ENCODE peak calls at places on chromosome 2, in four cellular contexts. F is GM23338, M is HCT116, Z is upper lobe of left lung. K is an unnamed sample.

GRCh38 chr2:101828267-101829017 is 130.9 kb downstream of the MAP4K4 start:
- ATAC-seq in F (no peak), M (no peak), Z (peak; percentile 18), K (peak; percentile 45)

GRCh38 chr2:7053650-7054262 is 136.5 kb downstream of the RNF144A start:
- ATAC-seq in F (no peak), M (no peak), Z (no peak), K (no peak)

GRCh38 chr2:112168422-112169124 is 30.4 kb downstream of the FBLN7 start:
- ATAC-seq in F (no peak), M (no peak), Z (peak; percentile 56), K (no peak)

GRCh38 chr2:228140934-228141528 is 40.5 kb downstream of the SPHKAP start:
- ATAC-seq in F (no peak), M (no peak), Z (no peak), K (no peak)

GRCh38 chr2:235868224-235868623 is 300.0 kb downstream of the GBX2 start:
- ATAC-seq in F (no peak), M (no peak), Z (no peak), K (no peak)

GRCh38 chr2:38634684-38635083 is 31.2 kb upstream of the GALM start:
- ATAC-seq in F (no peak), M (no peak), Z (peak; percentile 61), K (no peak)

GRCh38 chr2:218006741-218007140 is 3.9 kb upstream of the TNS1 start:
- ATAC-seq in F (no peak), M (no peak), Z (no peak), K (no peak)

GRCh38 chr2:9249036-9249800 is 42.6 kb downstream of the ASAP2 start:
- ATAC-seq in F (no peak), M (no peak), Z (peak; percentile 38), K (no peak)

GRCh38 chr2:172908275-172908674 is 167.4 kb upstream of the MAP3K20 start:
- ATAC-seq in F (no peak), M (no peak), Z (no peak), K (no peak)

GRCh38 chr2:38626326-38627031 is 23.8 kb upstream of the HNRNPLL start:
- ATAC-seq in F (no peak), M (no peak), Z (no peak), K (no peak)

GRCh38 chr2:166088634-166089033 is 39.2 kb downstream of the SCN1A start:
- ATAC-seq in F (no peak), M (no peak), Z (no peak), K (no peak)

GRCh38 chr2:237724811-237725478 is 73.6 kb upstream of the RBM44 start:
- ATAC-seq in F (no peak), M (no peak), Z (no peak), K (no peak)

GRCh38 chr2:108993095-108993937 is 4.3 kb upstream of the EDAR start:
- ATAC-seq in F (no peak), M (no peak), Z (no peak), K (no peak)

GRCh38 chr2:219418570-219419189 is 503 bp downstream of the DES start:
- ATAC-seq in F (peak; percentile 64), M (no peak), Z (no peak), K (no peak)

GRCh38 chr2:60512641-60513040 is 40.8 kb downstream of the BCL11A start:
- ATAC-seq in F (no peak), M (no peak), Z (no peak), K (no peak)

GRCh38 chr2:28956415-28956826 is 24.7 kb upstream of the TOGARAM2 start:
- ATAC-seq in F (peak; percentile 82), M (peak; percentile 76), Z (peak; percentile 62), K (no peak)

GRCh38 chr2:149019768-149020167 is 18.7 kb upstream of the LYPD6B start:
- ATAC-seq in F (no peak), M (no peak), Z (no peak), K (no peak)

GRCh38 chr2:149018971-149019370 is 19.5 kb upstream of the LYPD6B start:
- ATAC-seq in F (no peak), M (no peak), Z (no peak), K (no peak)

GRCh38 chr2:149015926-149016563 is 22.5 kb upstream of the LYPD6B start:
- ATAC-seq in F (no peak), M (no peak), Z (no peak), K (peak; percentile 20)

GRCh38 chr2:149020432-149020851 is 18.1 kb upstream of the LYPD6B start:
- ATAC-seq in F (no peak), M (no peak), Z (no peak), K (no peak)

DNA sequence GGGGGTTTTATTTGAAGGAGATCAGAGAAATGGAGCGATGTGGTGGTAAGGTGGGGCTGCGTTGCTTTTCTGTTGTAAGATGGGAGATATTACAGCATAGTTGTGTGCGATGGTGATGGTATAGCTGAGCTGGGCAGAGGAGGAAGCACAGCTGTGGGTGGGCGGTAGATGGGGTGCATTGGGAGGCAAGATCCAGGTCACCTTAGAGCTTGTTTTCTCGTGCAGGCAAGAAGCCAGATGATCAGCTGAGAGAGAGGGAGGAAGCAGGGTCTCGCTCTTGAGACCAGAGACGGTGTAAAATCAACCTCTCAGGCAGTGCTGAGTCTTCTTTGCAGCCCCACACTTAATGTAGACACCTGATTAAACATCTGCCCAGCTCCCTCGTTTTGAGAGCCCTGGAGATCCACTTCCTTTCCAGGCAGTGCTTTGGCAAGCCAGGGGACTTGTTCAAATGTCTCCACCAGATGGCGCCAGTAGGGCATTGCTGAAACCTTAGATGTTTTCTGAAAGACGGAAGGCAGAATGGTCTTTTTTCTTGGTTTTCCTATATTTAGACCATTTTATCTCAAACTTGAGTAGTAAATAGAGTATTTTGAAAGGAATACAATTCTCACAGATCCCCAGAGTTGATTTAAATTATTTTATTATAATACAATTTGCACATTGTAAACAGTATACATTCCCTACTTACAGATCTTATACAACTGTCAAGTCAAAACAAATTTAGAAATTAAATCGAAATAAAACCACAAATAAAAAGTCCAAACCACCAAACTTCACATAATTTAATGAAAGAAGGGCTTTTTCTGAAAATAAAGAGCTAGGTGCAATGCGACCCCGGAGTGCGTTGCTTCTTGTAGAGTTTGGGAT is 21.1 kb upstream of the LYPD6B start:
- ATAC-seq in F (peak; percentile 88), M (peak; percentile 91), Z (peak; percentile 78), K (peak; percentile 64)
- H3K36me3 ChIP-seq in F (peaks cover 3% of the 10 kb centered on the region), M (no peaks in the 10 kb centered on the region), Z (no peaks in the 10 kb centered on the region), K (peaks cover 11% of the 10 kb centered on the region)

GRCh38 chr2:203637819-203638167 is 68.6 kb upstream of the CD28 start:
- ATAC-seq in F (peak; percentile 38), M (no peak), Z (no peak), K (no peak)

GRCh38 chr2:203631068-203631757 is 75.2 kb upstream of the CD28 start:
- ATAC-seq in F (no peak), M (no peak), Z (no peak), K (no peak)

GRCh38 chr2:203636896-203637818 is 69.3 kb upstream of the CD28 start:
- ATAC-seq in F (peak; percentile 45), M (no peak), Z (peak; percentile 63), K (peak; percentile 34)
- TF ChIP-seq POLR2AphosphoS5 in F (no peak), M (no peak), Z (peak; percentile 14), K (no peak)

GRCh38 chr2:189409136-189409535 is 32.1 kb upstream of the WDR75 start:
- ATAC-seq in F (no peak), M (no peak), Z (no peak), K (no peak)
- H3K4me1 ChIP-seq in F (peaks cover 10% of the 10 kb centered on the region), M (no peaks in the 10 kb centered on the region), Z (peaks cover 8% of the 10 kb centered on the region), K (peaks cover 60% of the 10 kb centered on the region)

GRCh38 chr2:88751770-88752169 is 60.3 kb downstream of the RPIA start:
- ATAC-seq in F (no peak), M (no peak), Z (no peak), K (no peak)

GRCh38 chr2:88748005-88748404 is 56.5 kb downstream of the RPIA start:
- ATAC-seq in F (no peak), M (no peak), Z (no peak), K (no peak)

GRCh38 chr2:88746929-88747490 is 55.5 kb downstream of the RPIA start:
- ATAC-seq in F (no peak), M (no peak), Z (no peak), K (no peak)
- H3K36me3 ChIP-seq in F (no peaks in the 10 kb centered on the region), M (peaks cover 3% of the 10 kb centered on the region), Z (peaks cover 7% of the 10 kb centered on the region), K (peaks cover 2% of the 10 kb centered on the region)

GRCh38 chr2:55111570-55112228 is 61.4 kb upstream of the RTN4 start:
- ATAC-seq in F (peak; percentile 67), M (peak; percentile 84), Z (peak; percentile 85), K (peak; percentile 87)
- TF ChIP-seq POLR2AphosphoS5 in F (no peak), M (peak; percentile 53), Z (peak; percentile 62), K (peak; percentile 75)

DNA sequence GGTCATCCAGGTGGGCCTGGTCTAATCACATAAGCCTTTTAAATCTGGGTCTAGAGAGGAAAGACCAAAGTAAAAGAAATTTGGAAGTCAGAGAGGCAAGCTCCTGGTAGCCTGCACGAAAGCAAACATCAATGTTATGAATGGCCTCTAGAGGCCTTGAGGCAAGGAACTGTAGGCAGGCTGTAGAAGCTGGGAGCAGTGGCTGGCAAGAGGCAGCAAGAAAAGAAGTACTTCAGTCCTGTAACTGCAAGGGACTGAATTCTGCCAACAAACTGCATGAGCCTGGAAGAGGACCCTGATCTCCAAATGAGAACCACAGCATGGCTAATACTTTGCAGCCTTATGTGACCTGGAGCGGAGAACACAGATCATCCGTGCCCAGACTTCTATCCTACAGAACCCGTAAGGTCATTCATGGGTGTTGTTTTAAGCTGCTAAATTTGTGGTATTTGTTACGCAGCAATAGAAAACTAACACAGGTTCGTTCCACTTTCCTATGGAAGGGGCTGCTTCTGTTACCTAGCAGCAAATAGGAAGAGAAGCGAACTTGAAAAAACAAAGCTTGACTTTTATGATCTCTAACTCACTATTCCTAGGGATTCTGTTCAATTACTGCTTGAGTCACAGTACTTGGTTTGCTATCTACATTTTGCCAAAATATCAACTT is 1.2 kb downstream of the IMMT start:
- ATAC-seq in F (no peak), M (no peak), Z (no peak), K (no peak)
- H3K4me1 ChIP-seq in F (peaks cover 5% of the 10 kb centered on the region), M (peaks cover 12% of the 10 kb centered on the region), Z (peaks cover 36% of the 10 kb centered on the region), K (peaks cover 77% of the 10 kb centered on the region)

DNA sequence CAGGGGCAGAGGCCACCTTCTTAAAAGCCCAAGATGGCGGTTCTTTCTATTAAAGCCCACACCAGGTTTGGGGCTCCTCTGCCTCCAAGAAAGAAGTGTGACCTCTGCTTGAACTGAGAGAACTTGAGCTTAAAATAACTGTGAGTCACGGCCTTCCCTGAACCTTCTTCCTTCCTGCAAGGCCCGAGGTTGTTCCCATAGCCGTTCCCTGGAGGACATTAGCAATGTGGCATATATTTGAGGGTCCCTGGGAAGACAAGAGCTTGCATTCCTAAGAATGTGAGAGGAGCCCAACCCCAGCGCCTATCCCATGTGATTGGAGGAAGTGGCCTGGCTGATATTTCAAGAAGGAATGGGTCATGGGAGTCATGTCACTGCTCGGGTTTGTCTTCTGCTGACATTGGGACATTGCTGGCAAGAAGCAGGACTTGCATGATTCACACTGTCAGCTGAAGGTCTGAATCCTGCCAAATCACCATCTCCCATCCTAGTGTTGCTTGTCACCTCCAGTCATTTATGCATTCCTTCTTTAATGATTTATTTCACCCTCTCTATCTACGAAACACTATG is 168.1 kb downstream of the TRIB2 start:
- ATAC-seq in F (no peak), M (peak; percentile 67), Z (peak; percentile 61), K (peak; percentile 73)
- H3K36me3 ChIP-seq in F (no peaks in the 10 kb centered on the region), M (no peaks in the 10 kb centered on the region), Z (no peaks in the 10 kb centered on the region), K (no peaks in the 10 kb centered on the region)

GRCh38 chr2:27705851-27706622 is 42.3 kb downstream of the SLC4A1AP start:
- ATAC-seq in F (no peak), M (peak; percentile 78), Z (peak; percentile 89), K (peak; percentile 90)
- TF ChIP-seq POLR2AphosphoS5 in F (no peak), M (peak; percentile 31), Z (peak; percentile 83), K (peak; percentile 92)

K was measured in gastroesophageal sphincter.